ENCODE peak calls at places on chromosome 2, in eight cellular contexts. Y, W, S, I, M, A, D and L are unnamed samples.

GRCh38 chr2:233974530-233975071 is 57.4 kb downstream of the TRPM8 start:
- DNase-seq in A (peak), S (no peak), D (peak), W (peak), M (no peak), Y (no peak), I (no peak), L (peak)

GRCh38 chr2:57527685-57528084 is 518.9 kb upstream of the VRK2 start:
- DNase-seq in Y (no peak), I (no peak), A (no peak), W (no peak), S (no peak), D (no peak), M (no peak), L (no peak)

GRCh38 chr2:211867845-211868361 is 670.7 kb downstream of the ERBB4 start:
- DNase-seq in S (no peak), Y (no peak), I (no peak), M (no peak), A (no peak), W (no peak), D (no peak), L (no peak)

GRCh38 chr2:215137741-215138340 is 585 bp downstream of the ABCA12 start:
- DNase-seq in W (peak), A (peak), I (no peak), S (no peak), M (no peak), D (no peak), Y (no peak), L (peak)

GRCh38 chr2:15178946-15179345 is 382.2 kb downstream of the NBAS start:
- DNase-seq in S (no peak), D (no peak), W (no peak), Y (no peak), M (no peak), I (no peak), A (no peak), L (no peak)

GRCh38 chr2:74249406-74250122 is 51.1 kb downstream of the MTHFD2 start:
- DNase-seq in M (no peak), W (no peak), Y (no peak), S (no peak), A (no peak), D (no peak), I (no peak), L (no peak)

GRCh38 chr2:232843860-232844259 is 26.2 kb upstream of the SNORC start:
- DNase-seq in Y (no peak), D (no peak), S (no peak), A (no peak), W (no peak), M (no peak), I (no peak), L (no peak)

GRCh38 chr2:63840081-63840784 is 1.5 kb upstream of the UGP2 start:
- DNase-seq in W (no peak), Y (no peak), I (no peak), A (peak), M (no peak), S (no peak), D (peak), L (no peak)

GRCh38 chr2:215751911-215752272 is 261.5 kb downstream of the MREG start:
- DNase-seq in M (no peak), Y (no peak), D (no peak), A (no peak), S (no peak), W (no peak), I (no peak), L (no peak)

GRCh38 chr2:70992945-70993688 is 1.6 kb downstream of the TEX261 start:
- DNase-seq in S (no peak), D (no peak), W (no peak), M (peak), Y (no peak), A (no peak), I (no peak), L (no peak)

GRCh38 chr2:215052404-215052803 is 86.0 kb downstream of the ABCA12 start:
- DNase-seq in W (no peak), M (no peak), D (no peak), A (no peak), S (no peak), I (no peak), Y (no peak), L (no peak)

GRCh38 chr2:95552911-95553310 is 38.9 kb upstream of the TRIM43 start:
- DNase-seq in W (no peak), Y (no peak), D (no peak), M (peak), S (no peak), A (no peak), I (no peak), L (peak)

GRCh38 chr2:246489-247145 is 17.2 kb downstream of the SH3YL1 start:
- DNase-seq in W (peak), A (peak), M (no peak), D (peak), S (peak), Y (no peak), I (no peak), L (peak)

GRCh38 chr2:235055891-235056516 is 104.2 kb downstream of the SH3BP4 start:
- DNase-seq in M (no peak), Y (peak), A (peak), I (no peak), W (no peak), S (no peak), D (peak), L (peak)

GRCh38 chr2:41998789-41999470 is 48.9 kb upstream of the PKDCC start:
- DNase-seq in I (no peak), W (no peak), M (peak), A (no peak), S (no peak), Y (no peak), D (no peak), L (peak)

GRCh38 chr2:191591025-191591424 is 86.9 kb upstream of the NABP1 start:
- DNase-seq in I (no peak), A (no peak), Y (no peak), W (no peak), S (no peak), M (no peak), D (no peak), L (no peak)

GRCh38 chr2:15984367-15985255 is 44.3 kb downstream of the MYCN start:
- DNase-seq in M (no peak), W (peak), I (no peak), A (no peak), Y (peak), S (peak), D (no peak), L (no peak)

GRCh38 chr2:164839914-164840457 is 1.6 kb downstream of the COBLL1 start:
- DNase-seq in A (peak), Y (no peak), S (no peak), D (no peak), W (peak), M (no peak), I (no peak), L (peak)

GRCh38 chr2:132811148-132811915 is 141.3 kb upstream of the LYPD1 start:
- DNase-seq in W (no peak), M (no peak), S (no peak), I (no peak), D (no peak), A (no peak), Y (no peak), L (no peak)